ENCODE peak calls at places on chromosomes 2 and 18, in ten cellular contexts. P is HepG2; S is HL-60; U is GM23248; J is tibial artery; X is lower lobe of right lung; D is CD4-positive, CD25-positive, alpha-beta regulatory T cell; T is SJCRH30; K is kidney epithelial cell; B is endodermal cell. R is an unnamed sample.

GRCh38 chr18:24586662-24587360 is 126.4 kb downstream of the HRH4 start:
- DNase-seq in D (no peak), U (no peak), K (no peak), S (no peak), P (no peak), J (no peak), X (no peak), T (peak; percentile 37), B (no peak), R (no peak)

GRCh38 chr18:74281011-74281638 is 10.6 kb downstream of the CYB5A start:
- DNase-seq in B (peak; percentile 82), D (no peak), S (no peak), X (no peak), P (no peak), J (no peak), T (no peak), K (no peak), U (no peak), R (no peak)

GRCh38 chr18:77177009-77177408 is 44.4 kb upstream of the MBP start:
- DNase-seq in J (no peak), T (no peak), S (no peak), K (peak; percentile 26), P (no peak), D (no peak), B (no peak), U (peak; percentile 80), X (no peak), R (no peak)

GRCh38 chr2:26541401-26542193 is 63.7 kb upstream of the OTOF start:
- DNase-seq in X (no peak), B (peak; percentile 6), P (no peak), S (no peak), D (no peak), K (no peak), J (no peak), U (no peak), T (no peak), R (no peak)

GRCh38 chr2:236346366-236346765 is 82.2 kb upstream of the ASB18 start:
- DNase-seq in X (no peak), K (no peak), D (no peak), T (no peak), P (no peak), U (no peak), B (no peak), J (no peak), S (no peak), R (no peak)

GRCh38 chr2:21643180-21643579 is 519.4 kb downstream of the TDRD15 start:
- DNase-seq in B (no peak), J (no peak), X (no peak), P (no peak), K (peak; percentile 2), D (no peak), S (no peak), U (no peak), T (no peak), R (no peak)

GRCh38 chr2:216339456-216340279 is 32.6 kb downstream of the MARCHF4 start:
- DNase-seq in T (peak; percentile 55), P (no peak), S (no peak), B (peak; percentile 92), X (no peak), J (no peak), D (no peak), K (no peak), U (peak; percentile 68), R (no peak)

GRCh38 chr2:101617786-101618185 is 79.7 kb upstream of the MAP4K4 start:
- DNase-seq in B (no peak), S (no peak), D (no peak), T (peak; percentile 49), U (no peak), J (no peak), P (no peak), K (peak; percentile 28), X (no peak), R (no peak)

GRCh38 chr18:75492897-75493296 is 65.4 kb upstream of the SMIM21 start:
- DNase-seq in U (no peak), K (no peak), J (no peak), D (no peak), S (no peak), T (no peak), B (no peak), X (no peak), P (no peak), R (no peak)

GRCh38 chr2:71892896-71893295 is 254.8 kb downstream of the CYP26B1 start:
- DNase-seq in J (no peak), D (no peak), B (peak; percentile 9), S (no peak), T (peak; percentile 2), U (no peak), P (no peak), K (no peak), X (no peak), R (no peak)

GRCh38 chr2:232142049-232142448 is 180.5 kb downstream of the DIS3L2 start:
- DNase-seq in U (peak; percentile 37), T (peak; percentile 73), B (peak; percentile 75), X (no peak), K (no peak), S (no peak), D (no peak), J (no peak), P (peak; percentile 28), R (no peak)

GRCh38 chr2:118103963-118104942 is 16.0 kb downstream of the INSIG2 start:
- DNase-seq in J (no peak), K (no peak), D (no peak), S (no peak), T (no peak), B (no peak), X (no peak), U (no peak), P (no peak), R (peak; percentile 51)

GRCh38 chr2:230922951-230923717 is 1.9 kb downstream of the GPR55 start:
- DNase-seq in K (no peak), U (no peak), D (no peak), J (peak; percentile 27), T (no peak), S (no peak), P (no peak), B (peak; percentile 31), X (no peak), R (peak; percentile 54)

GRCh38 chr2:29238497-29238896 is 123.3 kb downstream of the CLIP4 start:
- DNase-seq in B (peak; percentile 88), P (peak; percentile 34), D (no peak), S (no peak), J (peak; percentile 12), X (no peak), U (peak; percentile 63), K (no peak), T (peak; percentile 51), R (no peak)

GRCh38 chr18:48757906-48758305 is 192.9 kb downstream of the SMAD7 start:
- DNase-seq in J (no peak), B (no peak), K (no peak), D (no peak), U (no peak), T (no peak), P (no peak), X (peak; percentile 37), S (no peak), R (no peak)
- H3K4me3 ChIP-seq in J (no peak overlapping the region), B (no peak overlapping the region), K (no peak overlapping the region), D (no peak overlapping the region), U (no peak overlapping the region), T (no peak overlapping the region), P (no peak overlapping the region), X (no peak overlapping the region), S (no peak overlapping the region), R (no peak overlapping the region)

GRCh38 chr2:43689999-43690398 is 13.8 kb upstream of the C1GALT1C1L start:
- DNase-seq in T (no peak), U (no peak), D (no peak), X (no peak), B (no peak), P (no peak), K (no peak), J (no peak), S (no peak), R (no peak)
- H3K27me3 ChIP-seq in T (no peaks in the 10 kb centered on the region), U (no peaks in the 10 kb centered on the region), D (peaks cover 5% of the 10 kb centered on the region), X (no peaks in the 10 kb centered on the region), B (no peaks in the 10 kb centered on the region), P (no peaks in the 10 kb centered on the region), K (no peaks in the 10 kb centered on the region), J (no peaks in the 10 kb centered on the region), S (peaks cover 2% of the 10 kb centered on the region), R (no peaks in the 10 kb centered on the region)

DNA sequence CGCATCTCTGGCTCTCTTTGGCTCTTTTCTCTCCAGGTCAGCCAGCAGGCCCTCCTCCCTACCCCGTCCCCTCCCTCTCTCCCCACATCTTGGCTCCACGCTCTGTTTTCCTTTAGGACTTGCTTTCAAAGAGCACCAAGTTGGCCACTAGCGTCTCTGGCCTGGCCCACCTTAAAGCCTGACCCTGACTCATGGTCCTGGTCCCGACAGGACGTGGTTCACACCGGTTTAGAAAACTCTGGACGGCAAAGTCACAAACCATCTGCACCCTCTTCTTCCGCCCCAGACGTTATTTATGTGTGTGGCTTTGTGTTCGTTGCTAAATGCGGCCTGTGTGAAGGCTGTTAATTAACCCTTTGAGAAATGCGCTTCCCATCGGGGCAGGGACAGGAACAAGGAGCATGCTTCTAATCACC is 169.0 kb upstream of the HAAO start:
- DNase-seq in S (peak; percentile 79), T (no peak), P (no peak), K (no peak), B (peak; percentile 57), J (peak; percentile 89), D (no peak), U (no peak), X (no peak), R (no peak)
- H3K4me3 ChIP-seq in S (no peak overlapping the region), T (no peak overlapping the region), P (no peak overlapping the region), K (no peak overlapping the region), B (no peak overlapping the region), J (no peak overlapping the region), D (no peak overlapping the region), U (no peak overlapping the region), X (no peak overlapping the region), R (no peak overlapping the region)

GRCh38 chr2:66443977-66444855 is 9.3 kb downstream of the MEIS1 start:
- DNase-seq in J (no peak), D (no peak), P (no peak), S (no peak), K (no peak), T (no peak), X (peak; percentile 43), U (peak; percentile 67), B (no peak), R (no peak)
- H3K27me3 ChIP-seq in J (no peaks in the 10 kb centered on the region), D (peaks cover 13% of the 10 kb centered on the region), P (no peaks in the 10 kb centered on the region), S (peaks cover 60% of the 10 kb centered on the region), K (peaks cover 51% of the 10 kb centered on the region), T (no peaks in the 10 kb centered on the region), X (peaks cover 37% of the 10 kb centered on the region), U (no peaks in the 10 kb centered on the region), B (peaks cover 90% of the 10 kb centered on the region), R (no peaks in the 10 kb centered on the region)